ENCODE peak calls at places on chromosomes 12 and 14, in eight cellular contexts. T, E, W, C, S, Z, H and K are unnamed samples.

GRCh38 chr14:69321601-69322330 is 61.8 kb downstream of the GALNT16 start:
- DNase-seq in T (no peak), E (no peak), W (no peak), C (no peak), S (no peak), Z (no peak), H (no peak), K (no peak)

GRCh38 chr14:79134346-79134745 is 964.2 kb downstream of the NRXN3 start:
- DNase-seq in T (no peak), E (no peak), W (no peak), C (no peak), S (no peak), Z (no peak), H (no peak), K (no peak)

GRCh38 chr12:111942557-111942956 is 70.4 kb downstream of the TMEM116 start:
- DNase-seq in T (peak; percentile 37), E (peak; percentile 26), W (peak; percentile 60), C (no peak), S (peak; percentile 87), Z (no peak), H (peak; percentile 74), K (no peak)

GRCh38 chr12:65685514-65685913 is 138.8 kb upstream of the HMGA2 start:
- DNase-seq in T (no peak), E (peak; percentile 61), W (no peak), C (no peak), S (peak; percentile 50), Z (no peak), H (peak; percentile 72), K (no peak)

GRCh38 chr14:64728106-64728505 is 23.9 kb downstream of the PLEKHG3 start:
- DNase-seq in T (no peak), E (no peak), W (no peak), C (no peak), S (no peak), Z (no peak), H (no peak), K (peak; percentile 23)

GRCh38 chr14:99286761-99287160 is 14.8 kb upstream of the BCL11B start:
- DNase-seq in T (no peak), E (no peak), W (no peak), C (no peak), S (no peak), Z (no peak), H (no peak), K (no peak)

GRCh38 chr14:35213869-35214387 is 78.3 kb upstream of the PSMA6 start:
- DNase-seq in T (peak; percentile 52), E (peak; percentile 33), W (no peak), C (no peak), S (no peak), Z (no peak), H (peak; percentile 75), K (no peak)

GRCh38 chr14:92990456-92991430 is 67.8 kb downstream of the CHGA start:
- DNase-seq in T (no peak), E (no peak), W (no peak), C (no peak), S (no peak), Z (no peak), H (no peak), K (peak; percentile 46)

GRCh38 chr14:69013943-69014782 is 35.1 kb upstream of the ACTN1 start:
- DNase-seq in T (peak; percentile 72), E (peak; percentile 34), W (no peak), C (no peak), S (peak; percentile 60), Z (no peak), H (peak; percentile 53), K (peak; percentile 87)

GRCh38 chr14:99578541-99579044 is 25.4 kb downstream of the CCDC85C start:
- DNase-seq in T (no peak), E (no peak), W (no peak), C (no peak), S (no peak), Z (no peak), H (no peak), K (no peak)

GRCh38 chr12:2052861-2053674 is at the start of gene CACNA1C:
- DNase-seq in T (peak; percentile 61), E (peak; percentile 65), W (peak; percentile 34), C (no peak), S (peak; percentile 69), Z (no peak), H (peak; percentile 40), K (peak; percentile 77)

GRCh38 chr12:15131462-15131861 is 89.8 kb downstream of the RERG start:
- DNase-seq in T (no peak), E (peak; percentile 62), W (no peak), C (no peak), S (peak; percentile 78), Z (no peak), H (peak; percentile 93), K (no peak)

GRCh38 chr14:69354383-69355154 is 43.5 kb downstream of the ERH start:
- DNase-seq in T (no peak), E (peak; percentile 24), W (no peak), C (no peak), S (no peak), Z (peak; percentile 8), H (no peak), K (no peak)

GRCh38 chr12:49059385-49060232 is 985 bp downstream of the KMT2D start:
- DNase-seq in T (no peak), E (peak; percentile 7), W (no peak), C (no peak), S (no peak), Z (no peak), H (no peak), K (no peak)

GRCh38 chr14:102711946-102712345 is 65.3 kb upstream of the TRAF3 start:
- DNase-seq in T (no peak), E (peak; percentile 3), W (no peak), C (no peak), S (no peak), Z (no peak), H (no peak), K (no peak)

GRCh38 chr12:1851126-1851791 is 30.9 kb downstream of the LRTM2 start:
- DNase-seq in T (no peak), E (peak; percentile 35), W (no peak), C (no peak), S (peak; percentile 26), Z (no peak), H (peak; percentile 78), K (no peak)

GRCh38 chr12:48002773-48003218 is 1.5 kb downstream of the COL2A1 start:
- DNase-seq in T (no peak), E (peak; percentile 43), W (no peak), C (no peak), S (no peak), Z (no peak), H (no peak), K (peak; percentile 67)

GRCh38 chr14:24063263-24063836 is 8.0 kb upstream of the CPNE6 start:
- DNase-seq in T (no peak), E (no peak), W (no peak), C (no peak), S (no peak), Z (no peak), H (no peak), K (no peak)

GRCh38 chr12:24977711-24978110 is 28.8 kb upstream of the BCAT1 start:
- DNase-seq in T (no peak), E (no peak), W (no peak), C (no peak), S (no peak), Z (no peak), H (no peak), K (no peak)